ENCODE peak calls at places on chromosomes 4 and X, in four cellular contexts. V, Y, C and E are unnamed samples.

GRCh38 chr4:139672215-139672614 is 6.6 kb downstream of the MGST2 start:
- DNase-seq in V (no peak), Y (no peak), C (no peak), E (no peak)

GRCh38 chr4:2363951-2364653 is 54.3 kb downstream of the ZFYVE28 start:
- DNase-seq in V (no peak), Y (no peak), C (no peak), E (no peak)

GRCh38 chr4:7302781-7303180 is 110.4 kb downstream of the SORCS2 start:
- DNase-seq in V (no peak), Y (no peak), C (no peak), E (no peak)

GRCh38 chr4:133096972-133097371 is 52.1 kb upstream of the PCDH10 start:
- DNase-seq in V (no peak), Y (no peak), C (no peak), E (no peak)

GRCh38 chr4:159117968-159118367 is 15.1 kb downstream of the RAPGEF2 start:
- DNase-seq in V (no peak), Y (no peak), C (no peak), E (no peak)

GRCh38 chr4:114282937-114283336 is 303.5 kb upstream of the ARSJ start:
- DNase-seq in V (no peak), Y (no peak), C (no peak), E (no peak)

GRCh38 chrX:40867352-40867751 is 132.0 kb upstream of the MED14 start:
- DNase-seq in V (no peak), Y (no peak), C (no peak), E (no peak)

GRCh38 chrX:103197721-103198306 is 17.1 kb upstream of the BEX4 start:
- DNase-seq in V (no peak), Y (no peak), C (no peak), E (no peak)

GRCh38 chr4:73311428-73311827 is 52.8 kb upstream of the ANKRD17 start:
- DNase-seq in V (no peak), Y (no peak), C (peak; percentile 3), E (no peak)

GRCh38 chr4:165634766-165635165 is 238.3 kb upstream of the TLL1 start:
- DNase-seq in V (no peak), Y (no peak), C (no peak), E (no peak)

GRCh38 chr4:148023782-148024181 is 291.9 kb downstream of the ARHGAP10 start:
- DNase-seq in V (no peak), Y (no peak), C (no peak), E (no peak)